ENCODE peak calls at places on chromosomes 12 and 14, in six cellular contexts. Q is endothelial cell of umbilical vein; C is mammary epithelial cell; F is SK-N-SH; T is AG04450; O is CD8-positive, alpha-beta T cell. V is an unnamed sample.
A peak's percentile ranks its signal among the peaks of the same experiment; 100 is the strongest.

GRCh38 chr12:113403435-113404415 is at the start of gene SDS:
- DNase-seq in Q (peak; percentile 43), C (no peak), F (peak; percentile 63), T (peak; percentile 16), O (no peak), V (no peak)

GRCh38 chr14:104502060-104502459 is 77.5 kb upstream of the C14orf180 start:
- DNase-seq in Q (no peak), C (no peak), F (no peak), T (no peak), O (no peak), V (no peak)

GRCh38 chr12:12586879-12587675 is 24.4 kb upstream of the DUSP16 start:
- DNase-seq in Q (no peak), C (peak; percentile 63), F (no peak), T (no peak), O (no peak), V (no peak)

GRCh38 chr14:70442750-70443149 is 9.2 kb upstream of the ADAM21 start:
- DNase-seq in Q (no peak), C (no peak), F (no peak), T (no peak), O (no peak), V (no peak)

GRCh38 chr12:54967461-54967860 is 17.1 kb downstream of the TESPA1 start:
- DNase-seq in Q (peak; percentile 36), C (peak; percentile 48), F (no peak), T (no peak), O (no peak), V (no peak)

GRCh38 chr12:39972119-39972518 is 133.8 kb downstream of the SLC2A13 start:
- DNase-seq in Q (no peak), C (no peak), F (no peak), T (no peak), O (no peak), V (no peak)

GRCh38 chr14:106875503-106875902 is 1349.1 kb downstream of the TMEM121 start:
- DNase-seq in Q (no peak), C (no peak), F (no peak), T (no peak), O (no peak), V (peak; percentile 48)

GRCh38 chr14:36661506-36662257 is at the start of gene PAX9:
- DNase-seq in Q (peak; percentile 70), C (peak; percentile 87), F (peak; percentile 78), T (no peak), O (no peak), V (no peak)

GRCh38 chr14:55074662-55075061 is 23.2 kb downstream of the MAPK1IP1L start:
- DNase-seq in Q (no peak), C (no peak), F (no peak), T (no peak), O (no peak), V (no peak)

GRCh38 chr14:70644016-70644415 is 2.3 kb downstream of the TTC9 start:
- DNase-seq in Q (no peak), C (no peak), F (no peak), T (no peak), O (no peak), V (no peak)

GRCh38 chr12:122368361-122369073 is 54.0 kb downstream of the CLIP1 start:
- DNase-seq in Q (peak; percentile 39), C (peak; percentile 9), F (no peak), T (peak; percentile 30), O (no peak), V (no peak)

GRCh38 chr12:90543841-90544240 is 411.1 kb downstream of the CCER1 start:
- DNase-seq in Q (peak; percentile 83), C (no peak), F (no peak), T (no peak), O (no peak), V (no peak)

GRCh38 chr14:104441275-104442106 is 138.1 kb upstream of the C14orf180 start:
- DNase-seq in Q (no peak), C (no peak), F (peak; percentile 29), T (no peak), O (no peak), V (no peak)

GRCh38 chr12:54683388-54683787 is 35.2 kb upstream of the DCD start:
- DNase-seq in Q (no peak), C (no peak), F (no peak), T (no peak), O (no peak), V (no peak)

GRCh38 chr14:64112859-64113258 is 181.3 kb downstream of the ESR2 start:
- DNase-seq in Q (no peak), C (no peak), F (no peak), T (no peak), O (no peak), V (no peak)

GRCh38 chr12:19234991-19235876 is 105.7 kb downstream of the PLEKHA5 start:
- DNase-seq in Q (peak; percentile 31), C (peak; percentile 23), F (no peak), T (no peak), O (no peak), V (no peak)

GRCh38 chr12:94560416-94561221 is 89.7 kb downstream of the TMCC3 start:
- DNase-seq in Q (peak; percentile 44), C (peak; percentile 98), F (no peak), T (no peak), O (no peak), V (peak; percentile 39)

GRCh38 chr14:59688224-59689170 is 111.9 kb upstream of the CCDC175 start:
- DNase-seq in Q (peak; percentile 44), C (peak; percentile 32), F (peak; percentile 38), T (peak; percentile 20), O (no peak), V (no peak)

GRCh38 chr12:89064780-89065179 is 287.5 kb downstream of the DUSP6 start:
- DNase-seq in Q (no peak), C (peak; percentile 95), F (no peak), T (no peak), O (no peak), V (no peak)

GRCh38 chr12:80925237-80925636 is 12.5 kb downstream of the LIN7A start:
- DNase-seq in Q (no peak), C (no peak), F (no peak), T (no peak), O (no peak), V (no peak)

GRCh38 chr14:74712499-74713394 is at the start of the genes AREL1 and FCF1:
- DNase-seq in Q (peak; percentile 87), C (peak; percentile 87), F (peak; percentile 90), T (peak; percentile 49), O (peak; percentile 56), V (peak; percentile 69)

GRCh38 chr12:2168808-2169207 is 116.0 kb downstream of the CACNA1C start:
- DNase-seq in Q (no peak), C (peak; percentile 77), F (no peak), T (no peak), O (no peak), V (no peak)

GRCh38 chr12:57118711-57119271 is 7.6 kb upstream of the STAT6 start:
- DNase-seq in Q (no peak), C (peak; percentile 80), F (no peak), T (no peak), O (no peak), V (no peak)

GRCh38 chr12:108551556-108551955 is 9.4 kb downstream of the SART3 start:
- DNase-seq in Q (no peak), C (no peak), F (no peak), T (no peak), O (no peak), V (no peak)

GRCh38 chr12:29547151-29547561 is 49.7 kb upstream of the OVCH1 start:
- DNase-seq in Q (peak; percentile 9), C (no peak), F (no peak), T (peak; percentile 72), O (no peak), V (no peak)

GRCh38 chr12:29547844-29548243 is 50.4 kb upstream of the OVCH1 start:
- DNase-seq in Q (no peak), C (no peak), F (no peak), T (no peak), O (no peak), V (no peak)

GRCh38 chr12:29544428-29545101 is 47.1 kb upstream of the OVCH1 start:
- DNase-seq in Q (peak; percentile 7), C (no peak), F (no peak), T (no peak), O (no peak), V (no peak)

GRCh38 chr12:29545102-29545467 is 47.6 kb upstream of the OVCH1 start:
- DNase-seq in Q (no peak), C (no peak), F (no peak), T (no peak), O (no peak), V (no peak)

GRCh38 chr12:29546000-29546399 is 48.5 kb upstream of the OVCH1 start:
- DNase-seq in Q (no peak), C (no peak), F (no peak), T (no peak), O (no peak), V (no peak)
- TF ChIP-seq CTCF in Q (no peak), C (no peak), F (no peak), T (no peak), O (no peak), V (no peak)

GRCh38 chr14:53011053-53011462 is 60.2 kb upstream of the FERMT2 start:
- DNase-seq in Q (no peak), C (peak; percentile 82), F (no peak), T (peak; percentile 96), O (no peak), V (no peak)
- TF ChIP-seq CTCF in Q (no peak), C (peak; percentile 3), F (no peak), T (no peak), O (no peak), V (no peak)

DNA sequence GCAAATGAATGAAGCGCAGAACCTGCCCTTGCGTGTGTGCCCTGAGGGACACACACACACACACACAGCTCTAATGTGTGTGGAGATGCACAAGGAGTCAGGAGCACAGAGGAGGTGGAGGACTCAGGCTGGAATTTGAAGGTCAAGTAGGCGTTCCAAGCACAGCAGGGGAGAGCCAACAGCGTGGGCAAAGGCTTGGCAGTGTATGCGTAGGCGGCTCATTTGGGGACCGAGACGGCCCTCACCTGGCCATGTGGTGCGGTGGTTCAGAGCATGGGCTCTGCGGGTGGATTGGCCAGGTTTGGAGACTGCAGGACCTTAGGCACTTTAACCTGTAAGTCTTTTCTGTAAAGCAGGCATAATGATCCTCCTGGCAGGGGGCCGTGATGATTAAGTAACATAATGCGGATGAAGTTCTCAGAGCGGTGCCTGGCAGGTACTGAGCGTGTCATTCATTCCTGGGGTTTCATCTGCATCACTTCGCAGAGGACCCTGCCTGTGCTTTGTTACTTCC is 69.5 kb upstream of the SLC24A4 start:
- DNase-seq in Q (no peak), C (no peak), F (no peak), T (no peak), O (no peak), V (no peak)
- TF ChIP-seq CTCF in Q (no peak), C (no peak), F (no peak), T (no peak), O (no peak), V (no peak)

DNA sequence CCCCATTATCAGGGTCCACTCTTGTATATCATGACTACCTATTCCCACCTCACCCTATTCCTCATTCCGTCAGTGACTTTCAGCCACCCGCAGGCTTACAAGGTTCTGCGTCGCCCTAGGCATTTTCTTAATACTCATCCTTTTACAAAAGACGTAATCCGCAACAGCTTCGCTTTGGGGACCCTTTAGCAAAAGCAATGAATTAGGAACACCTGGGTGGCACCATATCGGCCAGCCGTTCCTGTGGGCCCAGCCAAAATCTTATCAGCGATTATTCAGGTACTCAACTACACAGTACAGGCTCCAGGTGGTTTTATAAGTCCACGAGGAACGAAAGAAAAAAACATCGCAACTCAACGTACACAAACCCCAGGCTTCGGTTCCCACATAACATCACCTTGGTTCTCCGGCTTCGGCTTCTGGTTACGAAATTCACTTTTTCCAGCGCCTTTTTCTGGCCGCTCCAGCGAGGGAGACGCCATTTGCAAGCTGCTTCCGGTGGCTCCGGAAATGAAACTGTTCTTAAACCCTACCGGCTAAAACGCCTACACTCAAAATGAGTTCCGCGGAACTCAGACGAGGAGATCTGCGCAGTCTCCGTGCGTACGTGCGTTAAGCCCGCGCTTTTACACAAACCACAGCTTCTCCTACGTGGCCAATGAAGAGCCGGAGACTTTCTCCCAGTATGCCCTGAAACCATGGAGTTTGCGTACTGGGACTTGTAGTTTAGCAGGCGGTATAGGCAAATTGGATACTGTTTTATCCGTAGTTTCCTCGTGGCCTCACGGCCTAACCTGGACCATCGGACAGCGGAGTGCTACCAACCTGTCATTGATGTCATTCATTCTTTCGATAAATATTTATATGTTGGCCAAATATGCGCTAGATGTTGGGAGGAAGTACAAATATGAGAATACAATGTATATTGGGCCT is at the start of gene KRR1:
- DNase-seq in Q (peak; percentile 99), C (peak; percentile 98), F (peak; percentile 71), T (peak; percentile 97), O (peak; percentile 75), V (peak; percentile 72)
- TF ChIP-seq CTCF in Q (no peak), C (no peak), F (no peak), T (no peak), O (no peak), V (no peak)